ENCODE peak calls at places on chromosomes 3 and 15, in six cellular contexts. Q is adrenal gland, V is body of pancreas, L is upper lobe of right lung, K is pancreas, C is sigmoid colon. Z is an unnamed sample. For H3K4me1, the result is how much of the 10 kb centered on the place peaks cover.

GRCh38 chr3:29731050-29731449 is 450.2 kb downstream of the RBMS3 start:
- DNase-seq in L (no peak), C (no peak), V (no peak), K (no peak), Q (no peak), Z (no peak)

GRCh38 chr3:38039101-38039898 is at the start of gene DLEC1:
- DNase-seq in V (peak), K (no peak), C (peak), L (peak), Q (peak), Z (peak)

GRCh38 chr15:39649765-39650164 is 68.9 kb downstream of the THBS1 start:
- DNase-seq in V (no peak), K (no peak), Q (no peak), L (no peak), C (no peak), Z (no peak)

GRCh38 chr3:32203854-32204253 is 34.6 kb upstream of the CMTM8 start:
- DNase-seq in K (no peak), Q (no peak), C (no peak), V (no peak), L (no peak), Z (no peak)

GRCh38 chr3:105807701-105808100 is 61.1 kb downstream of the CBLB start:
- DNase-seq in L (no peak), Q (no peak), K (no peak), C (no peak), V (no peak), Z (no peak)

GRCh38 chr3:148546959-148547358 is 150.7 kb upstream of the AGTR1 start:
- DNase-seq in V (no peak), C (no peak), L (no peak), K (no peak), Q (no peak), Z (no peak)

GRCh38 chr15:39409876-39410505 is 170.9 kb upstream of the THBS1 start:
- DNase-seq in K (no peak), Q (no peak), V (no peak), C (no peak), L (no peak), Z (no peak)

GRCh38 chr3:169662215-169663070 is 1.1 kb downstream of the MECOM start:
- DNase-seq in K (peak), L (peak), Q (no peak), C (no peak), V (peak), Z (no peak)

GRCh38 chr3:65262554-65262953 is 574.8 kb upstream of the ADAMTS9 start:
- DNase-seq in C (no peak), Q (no peak), L (no peak), K (no peak), V (no peak), Z (no peak)

DNA sequence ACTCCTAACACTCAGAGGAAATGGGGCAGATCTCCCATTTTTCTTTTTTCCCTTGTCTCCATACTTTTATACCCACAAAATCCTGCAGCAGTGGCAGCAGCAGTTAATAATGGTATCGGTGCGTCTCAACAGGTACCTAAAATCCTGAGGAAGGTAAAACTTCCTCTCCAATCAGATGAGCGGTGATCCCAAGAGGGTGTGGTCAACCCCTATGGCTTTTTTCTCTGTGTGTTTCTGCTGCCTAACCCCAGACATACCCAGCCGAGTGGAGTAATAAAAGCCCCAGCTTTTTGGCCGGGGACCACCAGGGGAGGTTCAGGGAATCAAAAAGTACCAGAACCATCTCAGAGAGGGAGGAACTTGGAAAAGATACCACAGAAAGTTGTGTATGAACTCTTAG is 9.1 kb downstream of the GK5 start:
- DNase-seq in L (no peak), Q (no peak), K (no peak), V (no peak), C (no peak), Z (no peak)
- H3K4me1 ChIP-seq in L (under half), Q (under half), K (under half), V (under half), C (half or more), Z (under half)

GRCh38 chr15:44532689-44533088 is 4.3 kb upstream of the EIF3J start:
- DNase-seq in V (no peak), K (no peak), C (no peak), Q (no peak), L (no peak), Z (no peak)
- TF ChIP-seq CTCF in V (no peak), K (no peak), C (no peak), Q (no peak), L (no peak), Z (no peak)

DNA sequence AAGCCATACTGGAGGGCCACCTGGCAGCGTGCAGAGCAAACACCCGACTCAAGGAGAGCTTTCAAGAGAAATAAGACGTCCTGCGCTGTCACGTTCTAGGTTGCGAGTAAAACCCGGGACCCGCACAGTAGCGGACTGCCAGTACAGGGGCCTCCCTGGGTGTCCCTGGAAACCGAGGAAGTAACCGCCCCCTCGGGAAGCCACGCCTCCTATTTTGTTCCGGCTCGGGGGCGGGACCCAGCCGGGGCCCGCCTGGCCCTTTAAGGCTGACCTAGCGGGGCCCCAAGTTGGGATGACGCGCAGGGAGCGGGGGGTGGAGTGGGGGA is 218 bp upstream of the MAPKAPK3 start:
- DNase-seq in L (peak), Q (peak), V (peak), K (peak), C (peak), Z (peak)
- H3K4me1 ChIP-seq in L (half or more), Q (under half), V (half or more), K (under half), C (under half), Z (under half)

DNA sequence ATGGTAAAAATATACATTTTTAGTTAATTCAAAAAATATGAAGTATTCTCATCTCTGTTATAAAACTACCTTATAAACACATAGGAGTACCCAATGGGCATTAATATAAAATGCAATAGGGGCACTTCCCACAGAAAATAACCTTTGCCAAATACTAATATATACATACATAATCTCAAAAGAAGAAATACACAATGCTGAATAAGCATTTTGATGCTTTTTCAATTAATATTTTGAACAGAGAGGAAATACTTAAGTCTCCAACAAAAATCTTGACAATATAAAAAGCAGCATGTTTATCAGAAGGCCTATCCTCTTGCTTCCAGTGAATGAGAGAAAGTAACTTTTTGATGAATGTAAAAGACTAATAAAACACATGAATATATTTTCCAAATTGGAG is 110.7 kb downstream of the ROBO1 start:
- DNase-seq in Q (no peak), K (no peak), L (no peak), V (no peak), C (no peak), Z (no peak)
- TF ChIP-seq CTCF in Q (no peak), K (no peak), L (no peak), V (no peak), C (no peak), Z (no peak)

GRCh38 chr15:99702895-99703602 is 30.2 kb downstream of the LYSMD4 start:
- DNase-seq in Q (no peak), V (no peak), C (no peak), K (no peak), L (no peak), Z (no peak)
- H3K4me1 ChIP-seq in Q (under half), V (under half), C (under half), K (under half), L (under half), Z (under half)

GRCh38 chr15:100914876-100915275 is 4.3 kb upstream of the LRRK1 start:
- DNase-seq in Q (no peak), L (no peak), V (no peak), C (no peak), K (no peak), Z (no peak)
- TF ChIP-seq CTCF in Q (no peak), L (peak), V (no peak), C (no peak), K (no peak), Z (no peak)

GRCh38 chr3:127746400-127747057 is 73.8 kb downstream of the ABTB1 start:
- DNase-seq in K (no peak), V (no peak), C (no peak), Q (no peak), L (no peak), Z (no peak)

GRCh38 chr3:127748754-127749327 is 73.5 kb downstream of the MGLL start:
- DNase-seq in C (peak), K (no peak), V (no peak), L (no peak), Q (no peak), Z (no peak)

GRCh38 chr3:127747066-127747465 is 74.3 kb downstream of the ABTB1 start:
- DNase-seq in L (no peak), Q (no peak), K (no peak), C (no peak), V (no peak), Z (no peak)

GRCh38 chr3:127749361-127749760 is 73.0 kb downstream of the MGLL start:
- DNase-seq in V (no peak), C (no peak), K (no peak), Q (no peak), L (no peak), Z (no peak)

DNA sequence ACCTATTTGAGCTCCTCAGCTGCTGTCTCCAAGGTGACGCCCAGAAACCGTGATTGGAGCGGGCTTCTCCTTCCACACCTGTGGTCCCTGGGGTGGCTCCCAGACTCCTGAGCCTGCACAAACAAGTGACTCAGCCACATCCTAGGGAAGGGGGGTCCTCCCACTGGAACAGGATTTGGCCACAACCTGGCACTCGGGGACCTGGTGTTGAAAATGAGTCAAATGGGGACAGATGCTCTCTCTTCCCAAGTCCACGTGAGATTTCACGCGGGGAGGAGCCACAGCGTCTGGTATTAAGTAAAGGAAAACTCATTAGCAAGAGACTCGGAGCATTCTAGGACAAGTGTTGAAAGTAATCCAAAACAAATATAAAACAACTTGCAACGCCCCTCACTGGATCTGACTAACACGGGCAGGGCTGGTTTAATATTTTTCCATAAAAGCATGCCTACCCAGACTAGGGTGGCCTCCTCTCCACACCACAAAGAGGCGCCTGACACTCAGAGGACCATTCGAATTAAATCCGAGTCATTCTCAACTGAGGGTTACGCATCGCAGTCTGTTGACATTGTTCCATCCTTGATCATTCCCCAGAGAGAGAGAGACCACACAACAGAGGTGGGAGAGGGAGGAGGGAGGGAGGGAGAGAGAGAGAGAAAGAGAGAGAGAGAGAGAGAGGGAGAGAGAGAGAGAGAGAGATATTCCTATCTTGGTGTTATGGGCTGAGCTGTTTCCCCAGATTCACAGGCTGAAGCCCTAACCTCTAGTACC is 74.4 kb downstream of the MGLL start:
- DNase-seq in L (peak), V (peak), Q (peak), K (peak), C (peak), Z (no peak)
- H3K4me1 ChIP-seq in L (under half), V (under half), Q (under half), K (under half), C (under half), Z (half or more)

Z was measured in esophagus squamous epithelium.